ENCODE peak calls at places on chromosomes 2 and 18, in seven cellular contexts. Y is HCT116, R is fibroblast of lung, T is A549, B is IMR-90, K is cardiac muscle cell, F is lower lobe of right lung. A is an unnamed sample.

GRCh38 chr2:32905270-32905669 is 41.5 kb upstream of the LTBP1 start:
- DNase-seq in T (no peak), R (no peak), B (no peak), F (no peak), K (no peak), Y (no peak), A (no peak)

GRCh38 chr2:45354776-45355175 is 256.3 kb downstream of the SRBD1 start:
- DNase-seq in T (no peak), Y (no peak), F (no peak), K (no peak), B (no peak), R (no peak), A (no peak)

GRCh38 chr18:36411745-36412168 is 114.2 kb downstream of the FHOD3 start:
- DNase-seq in R (peak), Y (peak), F (no peak), B (peak), K (peak), T (peak), A (no peak)

GRCh38 chr18:25351280-25351772 is 640 bp downstream of the ZNF521 start:
- DNase-seq in K (no peak), F (no peak), B (peak), T (no peak), Y (no peak), R (peak), A (no peak)

GRCh38 chr2:11175293-11175795 is 20.1 kb downstream of the SLC66A3 start:
- DNase-seq in Y (no peak), R (peak), T (no peak), B (peak), K (no peak), F (no peak), A (no peak)

GRCh38 chr2:16738361-16739225 is 73.0 kb upstream of the CYRIA start:
- DNase-seq in B (no peak), T (no peak), F (no peak), K (no peak), R (no peak), Y (no peak), A (no peak)

GRCh38 chr2:32425719-32426141 is 68.9 kb downstream of the BIRC6 start:
- DNase-seq in B (peak), Y (no peak), K (no peak), T (no peak), R (peak), F (no peak), A (no peak)

GRCh38 chr2:150601280-150602038 is 114.0 kb upstream of the RND3 start:
- DNase-seq in K (no peak), F (no peak), T (peak), Y (no peak), B (peak), R (peak), A (no peak)

GRCh38 chr2:57882895-57883515 is 163.6 kb upstream of the VRK2 start:
- DNase-seq in Y (no peak), F (no peak), T (peak), B (no peak), K (no peak), R (peak), A (no peak)

GRCh38 chr2:127193948-127194267 is 26.2 kb downstream of the CYP27C1 start:
- DNase-seq in K (no peak), T (no peak), Y (no peak), B (peak), F (no peak), R (peak), A (no peak)

GRCh38 chr2:203897544-203897943 is 30.0 kb downstream of the CTLA4 start:
- DNase-seq in R (no peak), Y (no peak), F (no peak), B (no peak), K (no peak), T (no peak), A (no peak)

GRCh38 chr2:84924173-84925106 is 19.0 kb downstream of the TMSB10 start:
- DNase-seq in F (peak), B (peak), T (peak), Y (no peak), K (no peak), R (no peak), A (peak)

GRCh38 chr2:86372641-86373502 is 35.4 kb upstream of the REEP1 start:
- DNase-seq in Y (peak), R (peak), F (no peak), T (peak), K (peak), B (peak), A (no peak)

GRCh38 chr2:61220768-61221167 is 58.8 kb downstream of the C2orf74 start:
- DNase-seq in K (no peak), T (no peak), B (peak), R (peak), F (no peak), Y (no peak), A (no peak)

GRCh38 chr2:50547521-50547920 is 484.4 kb downstream of the NRXN1 start:
- DNase-seq in B (peak), T (no peak), K (no peak), R (peak), F (no peak), Y (no peak), A (no peak)

GRCh38 chr18:34760444-34760843 is 50.3 kb downstream of the DTNA start:
- DNase-seq in B (no peak), Y (no peak), T (no peak), K (no peak), R (no peak), F (no peak), A (no peak)

GRCh38 chr2:180184506-180184905 is 177.4 kb upstream of the CWC22 start:
- DNase-seq in T (no peak), K (no peak), R (peak), Y (no peak), B (peak), F (no peak), A (no peak)

GRCh38 chr2:191617589-191617988 is 60.3 kb upstream of the NABP1 start:
- DNase-seq in T (no peak), R (no peak), F (no peak), K (no peak), B (no peak), Y (no peak), A (no peak)

GRCh38 chr2:71801969-71802368 is 345.7 kb downstream of the CYP26B1 start:
- DNase-seq in T (peak), R (peak), K (peak), Y (peak), F (no peak), B (peak), A (no peak)

GRCh38 chr2:219416233-219416598 is 2.0 kb upstream of the DES start:
- DNase-seq in B (no peak), R (no peak), Y (no peak), T (no peak), F (no peak), K (no peak), A (no peak)

GRCh38 chr2:184646177-184646576 is 47.8 kb downstream of the ZNF804A start:
- DNase-seq in R (peak), F (no peak), T (no peak), Y (no peak), B (peak), K (no peak), A (no peak)

GRCh38 chr2:240839152-240840143 is 19.4 kb upstream of the KIF1A start:
- DNase-seq in R (peak), F (no peak), B (peak), K (no peak), T (no peak), Y (no peak), A (peak)

GRCh38 chr2:162932416-162932815 is 93.8 kb upstream of the KCNH7 start:
- DNase-seq in T (no peak), K (no peak), B (no peak), F (no peak), Y (no peak), R (no peak), A (no peak)

GRCh38 chr2:119338826-119339561 is 27.6 kb downstream of the C2orf76 start:
- DNase-seq in B (no peak), R (no peak), F (peak), Y (no peak), K (no peak), T (no peak), A (peak)

GRCh38 chr2:239870276-239870675 is 154.9 kb downstream of the NDUFA10 start:
- DNase-seq in Y (no peak), F (no peak), B (no peak), T (no peak), K (no peak), R (no peak), A (no peak)

GRCh38 chr2:222900354-222900753 is 39.5 kb downstream of the ACSL3 start:
- DNase-seq in Y (no peak), K (no peak), F (no peak), T (no peak), B (peak), R (peak), A (no peak)

GRCh38 chr18:75210274-75211001 is at the start of gene TSHZ1:
- DNase-seq in B (peak), F (no peak), K (peak), R (peak), T (peak), Y (peak), A (no peak)

GRCh38 chr18:68387246-68387645 is 327.7 kb downstream of the TMX3 start:
- DNase-seq in K (no peak), Y (no peak), T (no peak), B (peak), F (no peak), R (no peak), A (no peak)

GRCh38 chr2:48207201-48207641 is 300.9 kb upstream of the FBXO11 start:
- DNase-seq in B (no peak), Y (no peak), K (no peak), R (no peak), F (no peak), T (no peak), A (no peak)
- H3K27ac ChIP-seq in B (no peak), Y (no peak), K (peak), R (no peak), F (no peak), T (no peak), A (peak)

GRCh38 chr2:66537001-66537400 is 102.1 kb downstream of the MEIS1 start:
- DNase-seq in K (peak), Y (no peak), F (no peak), R (no peak), B (no peak), T (no peak), A (no peak)
- H3K27ac ChIP-seq in K (peak), Y (no peak), F (no peak), R (no peak), B (peak), T (no peak), A (no peak)

DNA sequence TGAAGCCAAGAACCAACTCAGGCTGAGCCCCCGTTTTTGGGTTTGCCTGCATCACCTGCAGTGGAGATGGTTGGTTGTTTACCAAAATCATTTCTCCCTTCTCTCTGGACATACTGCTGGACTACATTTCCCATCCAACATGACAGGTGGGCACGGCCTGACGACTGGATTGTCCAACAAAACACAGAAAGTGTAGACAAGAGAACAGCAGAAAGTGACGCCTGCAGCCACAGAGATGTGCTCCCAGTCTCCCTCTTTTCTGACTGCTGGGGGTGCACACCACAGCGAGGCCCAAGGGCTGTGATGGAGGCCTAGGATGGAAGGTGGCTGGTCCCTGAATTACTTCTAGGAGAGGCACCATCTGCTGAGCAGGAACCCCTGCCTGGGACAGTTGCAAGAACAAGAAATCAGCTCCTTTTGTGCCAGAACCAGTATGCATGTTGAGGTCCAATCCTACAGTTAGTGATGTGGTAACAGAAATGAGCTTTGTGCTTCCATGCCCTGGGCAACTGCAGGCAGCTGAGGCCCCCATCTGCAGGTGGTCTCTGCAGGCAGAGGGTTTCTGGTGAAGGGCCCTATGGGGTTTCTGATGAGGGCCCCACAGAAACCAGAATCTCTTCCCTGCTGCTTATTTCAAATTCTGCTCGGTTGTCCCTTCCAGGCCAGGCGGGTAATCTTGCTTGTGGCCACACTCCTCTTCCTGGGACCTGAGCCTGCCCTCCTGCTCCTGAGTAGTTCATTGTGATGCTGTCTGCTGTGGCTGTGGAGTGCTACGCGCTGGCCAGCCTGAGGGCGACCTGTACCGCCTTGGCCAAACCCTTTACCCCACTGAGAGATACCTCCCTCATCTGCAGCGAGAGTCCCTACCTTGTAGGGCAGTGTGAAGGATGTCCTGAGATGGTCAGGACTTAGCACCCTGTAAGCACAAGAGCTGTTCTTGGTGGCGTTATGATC is 168.3 kb downstream of the ASB1 start:
- DNase-seq in B (no peak), R (no peak), Y (no peak), F (no peak), K (no peak), T (no peak), A (no peak)
- H3K27ac ChIP-seq in B (no peak), R (no peak), Y (no peak), F (no peak), K (no peak), T (peak), A (no peak)

GRCh38 chr2:134845719-134846118 is 7.3 kb downstream of the ACMSD start:
- DNase-seq in R (peak), F (no peak), K (no peak), T (no peak), B (peak), Y (no peak), A (no peak)
- H3K27ac ChIP-seq in R (no peak), F (no peak), K (no peak), T (no peak), B (no peak), Y (no peak), A (no peak)

GRCh38 chr2:130342020-130342532 is 621 bp upstream of the IMP4 start:
- DNase-seq in F (peak), Y (peak), B (peak), K (peak), T (peak), R (peak), A (peak)

GRCh38 chr2:130342533-130343275 is at the start of gene IMP4:
- DNase-seq in T (peak), R (peak), Y (peak), F (peak), K (peak), B (peak), A (peak)

GRCh38 chr2:130339885-130340745 is 2.6 kb upstream of the IMP4 start:
- DNase-seq in R (no peak), T (no peak), F (no peak), Y (no peak), K (no peak), B (no peak), A (no peak)

GRCh38 chr2:130338793-130339345 is 3.8 kb upstream of the IMP4 start:
- DNase-seq in Y (no peak), R (no peak), T (no peak), F (no peak), B (no peak), K (no peak), A (no peak)

DNA sequence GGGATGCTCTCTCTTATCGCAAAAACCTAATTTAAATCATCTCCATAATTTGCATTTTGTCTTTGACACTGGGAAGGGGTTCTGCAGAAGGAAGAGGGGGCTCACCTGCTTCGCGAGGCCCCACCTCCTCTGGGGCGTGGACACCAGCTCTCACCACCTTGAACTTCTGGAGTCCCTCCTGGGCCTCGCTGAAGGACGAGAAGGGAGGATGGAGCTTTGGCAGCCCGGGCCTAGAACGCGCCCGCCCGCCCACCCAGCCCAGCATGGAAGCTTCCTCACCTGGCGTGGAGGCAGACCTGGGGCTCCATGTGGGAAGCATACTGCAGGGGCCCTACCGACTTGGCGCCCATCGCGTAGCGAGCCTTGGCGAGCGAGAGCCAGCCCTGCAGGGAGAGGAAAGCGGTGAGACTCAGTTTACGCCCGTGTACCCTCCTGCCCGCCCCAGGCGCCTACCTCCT is 1.1 kb upstream of the IMP4 start:
- DNase-seq in B (no peak), Y (no peak), R (no peak), F (no peak), K (no peak), T (no peak), A (no peak)
- H3K27ac ChIP-seq in B (peak), Y (peak), R (peak), F (peak), K (peak), T (peak), A (peak)

GRCh38 chr2:233412405-233412804 is 58.1 kb downstream of the DGKD start:
- DNase-seq in Y (no peak), R (no peak), B (peak), T (no peak), F (no peak), K (no peak), A (no peak)

GRCh38 chr2:233414273-233414654 is 60.0 kb downstream of the DGKD start:
- DNase-seq in K (no peak), R (no peak), Y (peak), T (peak), F (no peak), B (peak), A (no peak)

GRCh38 chr2:233413046-233413445 is 58.8 kb downstream of the DGKD start:
- DNase-seq in F (no peak), Y (no peak), R (peak), T (peak), K (no peak), B (peak), A (no peak)

GRCh38 chr2:233414777-233415570 is 60.7 kb downstream of the DGKD start:
- DNase-seq in T (peak), F (no peak), B (peak), K (no peak), R (peak), Y (peak), A (no peak)

DNA sequence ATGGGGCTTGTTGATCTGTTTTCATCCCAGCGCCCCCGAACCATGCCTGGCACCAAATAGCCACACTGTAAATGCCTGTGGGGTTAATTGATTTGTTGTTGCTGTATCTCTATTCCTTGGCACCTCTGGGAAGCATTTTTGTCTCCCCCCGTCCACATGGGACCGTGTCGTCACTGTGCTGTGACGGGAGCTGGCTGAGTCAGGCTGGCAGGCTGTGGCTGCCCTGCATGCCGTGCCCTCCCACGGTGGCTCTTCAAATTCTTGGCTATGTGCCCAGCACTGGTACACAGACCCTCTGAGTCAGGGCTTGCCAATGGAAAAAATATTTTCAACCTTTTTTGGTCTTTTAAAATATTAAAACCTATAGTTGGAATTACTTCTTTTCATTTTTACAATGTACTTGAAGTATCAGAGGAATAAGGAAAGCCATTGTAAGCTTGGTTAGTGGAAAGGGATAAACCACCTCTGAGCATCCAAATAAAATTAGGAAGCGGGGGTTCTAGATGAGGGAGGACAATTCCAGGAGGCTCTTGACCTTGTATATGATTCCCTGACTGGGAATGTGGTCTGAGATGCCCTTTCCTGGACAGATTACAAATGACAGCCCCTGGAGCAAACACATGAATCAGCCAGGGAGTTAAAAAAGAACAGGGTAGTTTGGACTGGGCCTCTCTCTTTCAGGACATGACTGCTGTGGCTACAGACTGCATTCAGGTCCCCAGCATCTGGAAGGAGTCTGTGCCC is 59.4 kb downstream of the DGKD start:
- DNase-seq in K (no peak), R (peak), Y (peak), T (peak), F (peak), B (peak), A (no peak)
- H3K27ac ChIP-seq in K (peak), R (peak), Y (peak), T (peak), F (peak), B (peak), A (no peak)

GRCh38 chr2:158366342-158366741 is 90.2 kb downstream of the CCDC148 start:
- DNase-seq in T (no peak), B (no peak), F (no peak), R (no peak), Y (no peak), K (no peak), A (no peak)
- H3K27ac ChIP-seq in T (no peak), B (no peak), F (no peak), R (no peak), Y (no peak), K (no peak), A (no peak)

GRCh38 chr18:38032516-38032915 is 466.9 kb upstream of the CELF4 start:
- DNase-seq in F (no peak), Y (no peak), K (no peak), T (no peak), R (no peak), B (no peak), A (no peak)

GRCh38 chr18:38028941-38029340 is 463.3 kb upstream of the CELF4 start:
- DNase-seq in Y (no peak), T (no peak), B (no peak), K (no peak), F (no peak), R (no peak), A (no peak)

GRCh38 chr18:38038242-38038641 is 472.6 kb upstream of the CELF4 start:
- DNase-seq in F (no peak), R (no peak), Y (no peak), B (no peak), T (no peak), K (no peak), A (no peak)

GRCh38 chr18:38033282-38033681 is 467.7 kb upstream of the CELF4 start:
- DNase-seq in R (no peak), Y (no peak), F (no peak), B (no peak), T (no peak), K (no peak), A (no peak)
- H3K27ac ChIP-seq in R (no peak), Y (no peak), F (no peak), B (no peak), T (no peak), K (no peak), A (no peak)

GRCh38 chr2:152407806-152408205 is 72.8 kb downstream of the FMNL2 start:
- DNase-seq in Y (no peak), R (no peak), B (no peak), K (no peak), T (no peak), F (no peak), A (no peak)

GRCh38 chr2:152408260-152408659 is 73.3 kb downstream of the FMNL2 start:
- DNase-seq in Y (no peak), R (no peak), K (no peak), T (no peak), B (no peak), F (no peak), A (no peak)

GRCh38 chr2:152406119-152406835 is 71.3 kb downstream of the FMNL2 start:
- DNase-seq in Y (no peak), R (no peak), K (no peak), T (no peak), B (no peak), F (no peak), A (no peak)

GRCh38 chr2:152406836-152407161 is 71.8 kb downstream of the FMNL2 start:
- DNase-seq in T (no peak), Y (no peak), R (no peak), K (no peak), F (no peak), B (no peak), A (no peak)

GRCh38 chr2:152407204-152407721 is 72.3 kb downstream of the FMNL2 start:
- DNase-seq in F (no peak), R (peak), K (peak), Y (no peak), T (peak), B (peak), A (no peak)
- H3K27ac ChIP-seq in F (peak), R (peak), K (no peak), Y (no peak), T (peak), B (no peak), A (peak)

A was measured in spleen.